ENCODE peak calls at places on chromosome 20, in ten cellular contexts. B, M, O, Y, K, V, S, J, W and F are unnamed samples.

GRCh38 chr20:59253325-59253724 is 47.1 kb upstream of the EDN3 start:
- DNase-seq in B (no peak), M (no peak), K (no peak), J (no peak), S (no peak), O (no peak), V (no peak), Y (no peak), W (no peak), F (no peak)

GRCh38 chr20:39784693-39785092 is 822.5 kb downstream of the DHX35 start:
- DNase-seq in K (no peak), S (no peak), B (no peak), M (no peak), V (no peak), Y (no peak), W (no peak), O (no peak), J (no peak), F (no peak)

GRCh38 chr20:24913076-24913628 is 35.9 kb upstream of the CST7 start:
- DNase-seq in V (no peak), M (no peak), O (no peak), J (no peak), S (no peak), W (no peak), Y (no peak), K (no peak), B (no peak), F (no peak)

GRCh38 chr20:22814475-22815205 is 220.5 kb upstream of the SSTR4 start:
- DNase-seq in S (no peak), K (no peak), J (no peak), O (no peak), Y (no peak), B (no peak), M (peak; percentile 69), W (no peak), V (no peak), F (no peak)

GRCh38 chr20:38085031-38085430 is 51.5 kb downstream of the RPRD1B start:
- DNase-seq in W (no peak), J (no peak), B (no peak), Y (no peak), V (no peak), O (no peak), K (no peak), S (no peak), M (no peak), F (no peak)

GRCh38 chr20:13139459-13140150 is 81.5 kb upstream of the ISM1 start:
- DNase-seq in B (no peak), O (no peak), V (no peak), M (peak; percentile 30), J (no peak), K (no peak), W (no peak), S (no peak), Y (no peak), F (no peak)

GRCh38 chr20:48758206-48758820 is 69.5 kb downstream of the PREX1 start:
- DNase-seq in W (no peak), M (no peak), S (no peak), K (no peak), Y (no peak), O (no peak), B (no peak), V (no peak), J (no peak), F (no peak)

GRCh38 chr20:44810391-44811149 is at the start of gene RIMS4:
- DNase-seq in M (no peak), V (peak; percentile 30), Y (no peak), J (no peak), K (peak; percentile 41), S (no peak), O (peak; percentile 36), W (no peak), B (no peak), F (peak; percentile 72)

GRCh38 chr20:58698741-58699141 is 6.1 kb downstream of the NPEPL1 start:
- DNase-seq in W (no peak), B (no peak), M (no peak), K (no peak), S (no peak), Y (no peak), J (no peak), O (no peak), V (no peak), F (no peak)

GRCh38 chr20:43681991-43682410 is 15.1 kb downstream of the MYBL2 start:
- DNase-seq in W (no peak), B (no peak), V (no peak), M (no peak), O (no peak), J (no peak), Y (no peak), S (no peak), K (no peak), F (no peak)

GRCh38 chr20:38975539-38976120 is 13.5 kb downstream of the DHX35 start:
- DNase-seq in M (no peak), W (no peak), S (no peak), J (no peak), O (no peak), V (no peak), B (no peak), Y (no peak), K (no peak), F (no peak)

GRCh38 chr20:39394461-39394860 is 432.3 kb downstream of the DHX35 start:
- DNase-seq in S (no peak), K (no peak), V (no peak), O (no peak), B (no peak), W (no peak), J (no peak), M (no peak), Y (no peak), F (no peak)